ENCODE peak calls at places on chromosomes 16 and 17, in ten cellular contexts. O is cardiac fibroblast; J is adrenal gland; Y is HL-60; Q is A549; Z is IMR-90; B is lower leg skin; S is brain microvascular endothelial cell; A is psoas muscle; M is CD8-positive, alpha-beta T cell. H is an unnamed sample.

GRCh38 chr17:46841561-46842379 is 9.6 kb upstream of the WNT9B start:
- DNase-seq in O (no peak), J (no peak), Y (no peak), Q (no peak), Z (no peak), B (no peak), S (no peak), A (no peak), M (no peak), H (no peak)

GRCh38 chr16:72658888-72659717 is 388.8 kb downstream of the ZFHX3 start:
- DNase-seq in O (no peak), J (no peak), Y (peak; percentile 2), Q (no peak), Z (peak; percentile 52), B (no peak), S (no peak), A (no peak), M (no peak), H (no peak)

GRCh38 chr16:47045023-47045422 is 71.5 kb upstream of the DNAJA2 start:
- DNase-seq in O (peak; percentile 27), J (no peak), Y (peak; percentile 52), Q (no peak), Z (no peak), B (no peak), S (no peak), A (no peak), M (no peak), H (no peak)

GRCh38 chr17:76704799-76705198 is 6.0 kb downstream of the MXRA7 start:
- DNase-seq in O (no peak), J (no peak), Y (no peak), Q (no peak), Z (no peak), B (no peak), S (no peak), A (no peak), M (no peak), H (no peak)

GRCh38 chr16:56848056-56848936 is 16.7 kb upstream of the SLC12A3 start:
- DNase-seq in O (peak; percentile 78), J (peak; percentile 72), Y (no peak), Q (no peak), Z (peak; percentile 79), B (peak; percentile 78), S (peak; percentile 53), A (peak; percentile 61), M (no peak), H (peak; percentile 79)

GRCh38 chr17:80780381-80781187 is 211.1 kb upstream of the CHMP6 start:
- DNase-seq in O (no peak), J (no peak), Y (peak; percentile 17), Q (no peak), Z (peak; percentile 74), B (no peak), S (no peak), A (no peak), M (peak; percentile 27), H (no peak)

GRCh38 chr16:12265168-12265567 is 288.6 kb downstream of the SNX29 start:
- DNase-seq in O (no peak), J (no peak), Y (no peak), Q (no peak), Z (no peak), B (no peak), S (no peak), A (no peak), M (no peak), H (no peak)

GRCh38 chr16:51153275-51153991 is 2.4 kb upstream of the SALL1 start:
- DNase-seq in O (no peak), J (no peak), Y (no peak), Q (no peak), Z (no peak), B (no peak), S (no peak), A (no peak), M (no peak), H (no peak)

GRCh38 chr17:28470266-28471126 is 2.9 kb upstream of the SLC13A2 start:
- DNase-seq in O (no peak), J (no peak), Y (no peak), Q (no peak), Z (no peak), B (peak; percentile 74), S (no peak), A (no peak), M (no peak), H (no peak)

GRCh38 chr17:28433696-28434095 is 27.7 kb upstream of the SLC46A1 start:
- DNase-seq in O (no peak), J (no peak), Y (no peak), Q (no peak), Z (no peak), B (no peak), S (no peak), A (no peak), M (no peak), H (no peak)

GRCh38 chr16:20303012-20303411 is 24.3 kb downstream of the GP2 start:
- DNase-seq in O (no peak), J (no peak), Y (no peak), Q (no peak), Z (no peak), B (no peak), S (no peak), A (no peak), M (no peak), H (no peak)

GRCh38 chr17:78305801-78306200 is 54.1 kb downstream of the SOCS3 start:
- DNase-seq in O (no peak), J (no peak), Y (peak; percentile 22), Q (no peak), Z (no peak), B (no peak), S (no peak), A (no peak), M (no peak), H (no peak)

DNA sequence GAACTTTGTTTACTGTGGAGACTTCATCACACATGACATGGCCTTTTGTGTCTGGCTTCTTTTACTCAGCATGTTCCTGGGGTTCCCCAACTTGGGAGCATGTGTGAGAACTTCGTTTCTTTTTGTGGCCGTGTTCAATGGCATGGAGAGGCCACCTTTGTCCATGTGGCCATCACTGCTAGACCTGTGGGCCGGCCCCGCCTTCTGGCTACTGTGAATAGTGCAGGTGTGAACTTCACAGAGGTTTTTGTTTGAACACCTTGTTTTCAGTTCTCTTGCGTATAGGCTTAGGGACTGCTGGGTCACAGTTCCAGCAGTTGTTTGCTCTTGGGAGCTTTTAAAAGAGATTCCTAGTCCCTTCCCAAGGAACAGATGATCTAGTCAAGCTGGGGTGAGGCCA is 5.7 kb upstream of the SLC38A8 start:
- DNase-seq in O (no peak), J (no peak), Y (no peak), Q (peak; percentile 22), Z (no peak), B (no peak), S (no peak), A (peak; percentile 23), M (no peak), H (no peak)
- TF ChIP-seq CTCF in O (no peak), J (no peak), Y (no peak), Q (no peak), Z (no peak), B (no peak), S (peak; percentile 30), A (no peak), M (no peak), H (peak; percentile 42)

DNA sequence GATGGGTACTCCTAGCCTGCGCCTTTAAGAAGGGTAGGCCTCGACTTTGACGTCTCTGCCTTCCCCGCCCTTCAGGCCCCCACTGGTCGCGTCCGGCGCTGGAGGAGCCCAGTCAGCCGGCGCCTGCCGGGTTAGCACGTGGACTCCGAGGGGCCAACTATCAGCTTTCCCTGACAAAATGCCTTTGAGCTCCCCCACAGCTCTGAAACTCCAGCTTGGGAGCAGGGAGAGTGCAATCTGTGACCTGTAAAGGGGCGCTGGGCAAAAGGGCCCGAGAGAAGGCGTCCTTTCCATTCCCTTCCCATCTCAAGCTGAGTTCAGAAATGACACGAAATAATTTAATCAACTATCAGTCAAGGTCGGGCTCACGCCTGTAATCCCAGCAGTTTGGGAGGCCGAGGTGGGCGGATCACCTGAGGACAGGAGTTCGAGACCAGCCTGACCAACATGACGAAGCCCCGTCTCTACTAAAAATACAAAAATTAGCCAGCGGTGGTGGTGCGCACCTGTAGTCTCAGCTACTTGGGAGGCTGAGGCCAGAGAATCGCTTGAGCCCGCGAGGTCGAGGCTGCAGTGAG is 2.3 kb upstream of the SLC25A39 start:
- DNase-seq in O (peak; percentile 98), J (peak; percentile 98), Y (peak; percentile 98), Q (peak; percentile 99), Z (peak; percentile 97), B (peak; percentile 99), S (peak; percentile 96), A (peak; percentile 98), M (peak; percentile 96), H (peak; percentile 90)
- H3K4me3 ChIP-seq in O (no peak overlapping the region), J (peak overlapping the region; percentile 75), Y (no peak overlapping the region), Q (peak overlapping the region; percentile 98), Z (no peak overlapping the region), B (no peak overlapping the region), S (no peak overlapping the region), A (peak overlapping the region; percentile 28), M (no peak overlapping the region), H (peak overlapping the region; percentile 19)

DNA sequence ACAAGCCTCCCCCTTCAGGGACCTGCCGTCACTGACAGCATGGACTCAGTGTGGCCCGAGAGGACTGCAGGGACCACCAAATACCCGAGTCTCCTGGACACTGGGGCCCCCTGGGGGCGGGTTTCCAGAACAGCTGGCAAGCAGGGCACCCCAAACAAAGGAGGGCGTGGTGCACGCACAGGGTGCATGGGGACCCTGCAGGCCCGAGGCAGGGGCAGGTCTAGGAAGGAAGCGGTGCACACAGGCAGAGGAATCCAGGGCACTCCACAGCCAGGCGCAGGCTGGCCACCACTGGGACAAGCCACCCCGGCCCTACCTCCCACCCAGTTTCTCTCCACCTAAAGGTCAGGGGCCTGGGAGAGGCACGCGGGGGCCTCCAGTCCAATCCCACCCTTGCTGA is 28.7 kb upstream of the ENPP7 start:
- DNase-seq in O (no peak), J (no peak), Y (no peak), Q (no peak), Z (no peak), B (no peak), S (no peak), A (no peak), M (no peak), H (no peak)
- TF ChIP-seq CTCF in O (no peak), J (no peak), Y (no peak), Q (peak; percentile 16), Z (no peak), B (no peak), S (peak; percentile 25), A (no peak), M (no peak), H (peak; percentile 17)

GRCh38 chr16:81095653-81095952 is 592 bp downstream of the GCSH start:
- DNase-seq in O (no peak), J (no peak), Y (no peak), Q (no peak), Z (no peak), B (no peak), S (no peak), A (no peak), M (no peak), H (no peak)

GRCh38 chr16:81095953-81096714 is at the start of gene GCSH:
- DNase-seq in O (peak; percentile 99), J (peak; percentile 99), Y (peak; percentile 99), Q (peak; percentile 99), Z (peak; percentile 98), B (peak; percentile 100), S (peak; percentile 98), A (peak; percentile 100), M (peak; percentile 98), H (peak; percentile 97)

GRCh38 chr16:81097230-81097629 is 1.0 kb upstream of the GCSH start:
- DNase-seq in O (no peak), J (no peak), Y (no peak), Q (no peak), Z (no peak), B (peak; percentile 40), S (no peak), A (no peak), M (no peak), H (no peak)

GRCh38 chr16:81094771-81095251 is 1.4 kb downstream of the GCSH start:
- DNase-seq in O (peak; percentile 51), J (no peak), Y (no peak), Q (no peak), Z (peak; percentile 16), B (peak; percentile 60), S (no peak), A (no peak), M (no peak), H (peak; percentile 18)

GRCh38 chr16:81096715-81097208 is 567 bp upstream of the GCSH start:
- DNase-seq in O (no peak), J (no peak), Y (no peak), Q (no peak), Z (no peak), B (peak; percentile 74), S (no peak), A (no peak), M (no peak), H (no peak)
- H3K4me3 ChIP-seq in O (no peak overlapping the region), J (peak overlapping the region; percentile 27), Y (no peak overlapping the region), Q (peak overlapping the region; percentile 24), Z (no peak overlapping the region), B (no peak overlapping the region), S (no peak overlapping the region), A (peak overlapping the region; percentile 90), M (peak overlapping the region; percentile 34), H (peak overlapping the region; percentile 2)